ENCODE peak calls at places on chromosomes 6 and 20, in four cellular contexts. O is activated naive CD4-positive, alpha-beta T cell treated with anti-CD3 and anti-CD28 coated beads, Interleukin-2, amount 10 ng/mL, durations not matched to agents 7 days and 5 days; G is HT-29; W is activated T-helper 1 cell treated with anti-CD3 and anti-CD28 coated beads, Interleukin-2, amount 50 U/mL, for 16 hours. N is an unnamed sample.
A peak's percentile ranks its signal among the peaks of the same experiment; 100 is the strongest.

GRCh38 chr6:99993533-99994251 is at the start of gene MCHR2:
- DNase-seq in O (no peak), W (no peak), G (no peak), N (no peak)

GRCh38 chr20:18057106-18057993 is at the start of gene OVOL2:
- DNase-seq in W (no peak), O (no peak), G (peak; percentile 90), N (peak; percentile 78)

GRCh38 chr6:33692078-33692759 is 19.3 kb downstream of the UQCC2 start:
- DNase-seq in O (no peak), G (no peak), W (no peak), N (no peak)

GRCh38 chr6:14861491-14861943 is 384.4 kb upstream of the JARID2 start:
- DNase-seq in O (no peak), W (no peak), G (no peak), N (no peak)

GRCh38 chr6:148085651-148086321 is 256.9 kb upstream of the SASH1 start:
- DNase-seq in G (no peak), W (no peak), O (no peak), N (no peak)

GRCh38 chr20:10654630-10655029 is 19.2 kb downstream of the JAG1 start:
- DNase-seq in O (no peak), W (no peak), G (peak; percentile 81), N (no peak)

GRCh38 chr6:26543953-26544352 is 5.8 kb downstream of the HMGN4 start:
- DNase-seq in W (no peak), G (peak; percentile 34), O (no peak), N (no peak)

GRCh38 chr6:80939480-80939879 is 813.0 kb downstream of the TENT5A start:
- DNase-seq in W (no peak), G (no peak), O (no peak), N (no peak)

GRCh38 chr20:12294684-12295083 is 377.0 kb downstream of the BTBD3 start:
- DNase-seq in O (no peak), W (no peak), G (no peak), N (no peak)

GRCh38 chr6:996271-996852 is 303.4 kb upstream of the EXOC2 start:
- DNase-seq in O (no peak), G (no peak), W (no peak), N (no peak)

GRCh38 chr6:25136879-25137278 is 142.3 kb upstream of the CARMIL1 start:
- DNase-seq in W (no peak), G (no peak), O (peak; percentile 23), N (no peak)

GRCh38 chr6:40715501-40716403 is 128.6 kb upstream of the LRFN2 start:
- DNase-seq in O (no peak), W (no peak), G (no peak), N (no peak)

GRCh38 chr20:61877331-61877730 is 188.3 kb downstream of the TAF4 start:
- DNase-seq in G (no peak), O (no peak), W (no peak), N (no peak)

GRCh38 chr6:35181933-35182612 is 31.7 kb upstream of the SCUBE3 start:
- DNase-seq in O (no peak), W (no peak), G (peak; percentile 20), N (no peak)

GRCh38 chr20:60249436-60249835 is 291.2 kb downstream of the CDH26 start:
- DNase-seq in W (no peak), O (no peak), G (peak; percentile 33), N (no peak)

GRCh38 chr6:169583867-169584541 is 117.8 kb downstream of the WDR27 start:
- DNase-seq in O (no peak), W (no peak), G (no peak), N (no peak)

GRCh38 chr20:47311211-47311610 is 45.3 kb downstream of the ZMYND8 start:
- DNase-seq in W (no peak), O (no peak), G (no peak), N (no peak)

GRCh38 chr6:89411019-89411268 is 1.1 kb downstream of the RRAGD start:
- DNase-seq in W (no peak), G (no peak), O (no peak), N (no peak)

GRCh38 chr6:105981002-105981887 is 104.9 kb upstream of the PRDM1 start:
- DNase-seq in O (peak; percentile 60), W (no peak), G (no peak), N (no peak)

GRCh38 chr6:132122871-132123270 is 171.7 kb upstream of the CCN2 start:
- DNase-seq in G (no peak), W (no peak), O (no peak), N (no peak)

GRCh38 chr6:17768388-17768787 is 61.7 kb upstream of the NUP153 start:
- DNase-seq in O (no peak), W (no peak), G (peak; percentile 12), N (no peak)

GRCh38 chr20:44696315-44696714 is 18.9 kb upstream of the CCN5 start:
- DNase-seq in W (no peak), O (no peak), G (peak; percentile 25), N (no peak)

GRCh38 chr20:44714701-44715494 is at the start of gene CCN5:
- DNase-seq in G (peak; percentile 84), O (no peak), W (no peak), N (peak; percentile 92)

GRCh38 chr6:150119256-150119655 is 23.6 kb upstream of the PPP1R14C start:
- DNase-seq in O (no peak), G (no peak), W (no peak), N (no peak)

GRCh38 chr6:127554435-127555006 is 22.5 kb upstream of the C6orf58 start:
- DNase-seq in G (peak; percentile 61), W (no peak), O (peak; percentile 30), N (no peak)

GRCh38 chr20:2118783-2119182 is 17.2 kb downstream of the STK35 start:
- DNase-seq in O (no peak), G (no peak), W (no peak), N (no peak)

GRCh38 chr20:7272512-7272911 is 505.0 kb downstream of the BMP2 start:
- DNase-seq in O (no peak), G (peak; percentile 9), W (no peak), N (no peak)

GRCh38 chr6:20438462-20439070 is 36.9 kb downstream of the E2F3 start:
- DNase-seq in O (no peak), W (no peak), G (no peak), N (no peak)

GRCh38 chr6:73644941-73645591 is 8.7 kb downstream of the SLC17A5 start:
- DNase-seq in O (no peak), G (no peak), W (no peak), N (no peak)

GRCh38 chr6:150134280-150134920 is 8.4 kb upstream of the PPP1R14C start:
- DNase-seq in W (no peak), O (no peak), G (no peak), N (no peak)

GRCh38 chr6:112017169-112017568 is 36.7 kb upstream of the CCN6 start:
- DNase-seq in G (no peak), O (no peak), W (no peak), N (no peak)

GRCh38 chr6:83057705-83058321 is 7.8 kb downstream of the UBE3D start:
- DNase-seq in G (peak; percentile 59), O (peak; percentile 38), W (no peak), N (no peak)

GRCh38 chr6:10347561-10348327 is 67.1 kb downstream of the TFAP2A start:
- DNase-seq in G (peak; percentile 15), W (no peak), O (no peak), N (no peak)

GRCh38 chr20:24761220-24762065 is 187.6 kb upstream of the CST7 start:
- DNase-seq in G (no peak), O (no peak), W (no peak), N (peak; percentile 53)

GRCh38 chr20:61185181-61185580 is 66.9 kb upstream of the CDH4 start:
- DNase-seq in G (no peak), W (no peak), O (no peak), N (no peak)

GRCh38 chr6:48016027-48016755 is 94.8 kb downstream of the PTCHD4 start:
- DNase-seq in O (no peak), W (no peak), G (no peak), N (no peak)

GRCh38 chr6:134550604-134551003 is 232.7 kb upstream of the SGK1 start:
- DNase-seq in G (no peak), W (no peak), O (no peak), N (no peak)

GRCh38 chr20:51528263-51529026 is 14.1 kb downstream of the NFATC2 start:
- DNase-seq in O (peak; percentile 49), W (no peak), G (no peak), N (no peak)